ENCODE peak calls at places on chromosomes 7 and 10, in five cellular contexts. W is HCT116, F is cardiac muscle cell, X is A549, L is progenitor cell of endocrine pancreas. C is an unnamed sample.

GRCh38 chr10:69014171-69014570 is 25.6 kb downstream of the KIFBP start:
- DNase-seq in W (no peak), F (no peak), X (no peak), L (no peak), C (no peak)

GRCh38 chr7:73668103-73668937 is 689 bp downstream of the VPS37D start:
- DNase-seq in W (no peak), F (peak), X (peak), L (no peak), C (no peak)

GRCh38 chr7:138716889-138717288 is 15.7 kb upstream of the SVOPL start:
- DNase-seq in W (no peak), F (no peak), X (no peak), L (no peak), C (no peak)

GRCh38 chr7:13920053-13920697 is 69.3 kb downstream of the ETV1 start:
- DNase-seq in W (peak), F (peak), X (peak), L (peak), C (peak)

GRCh38 chr10:75104842-75105241 is 6.6 kb upstream of the SAMD8 start:
- DNase-seq in W (no peak), F (no peak), X (no peak), L (no peak), C (no peak)

GRCh38 chr10:103991393-103992128 is 24.6 kb downstream of the SLK start:
- DNase-seq in W (no peak), F (no peak), X (no peak), L (no peak), C (no peak)

GRCh38 chr10:32795598-32796183 is 162.3 kb downstream of the ITGB1 start:
- DNase-seq in W (peak), F (peak), X (peak), L (no peak), C (no peak)

GRCh38 chr10:59688921-59689351 is 20.7 kb downstream of the SLC16A9 start:
- DNase-seq in W (no peak), F (no peak), X (no peak), L (no peak), C (peak)

GRCh38 chr7:150903627-150904026 is 51.3 kb downstream of the AOC1 start:
- DNase-seq in W (no peak), F (no peak), X (peak), L (no peak), C (peak)

GRCh38 chr7:82542665-82543064 is 99.1 kb upstream of the CACNA2D1 start:
- DNase-seq in W (no peak), F (no peak), X (no peak), L (no peak), C (no peak)

GRCh38 chr7:69599211-69599878 is 1.1 kb downstream of the AUTS2 start:
- DNase-seq in W (no peak), F (peak), X (peak), L (peak), C (no peak)

GRCh38 chr7:100584677-100585510 is 1.0 kb downstream of the LRCH4 start:
- DNase-seq in W (no peak), F (peak), X (peak), L (peak), C (peak)

GRCh38 chr10:89475567-89475966 is 59.8 kb downstream of the SLC16A12 start:
- DNase-seq in W (no peak), F (no peak), X (no peak), L (no peak), C (no peak)

GRCh38 chr10:371515-371914 is 236.3 kb downstream of the ZMYND11 start:
- DNase-seq in W (no peak), F (no peak), X (no peak), L (no peak), C (no peak)

GRCh38 chr10:57142925-57143576 is 782.0 kb upstream of the ZWINT start:
- DNase-seq in W (no peak), F (peak), X (no peak), L (no peak), C (no peak)

GRCh38 chr10:48496105-48496830 is 108.6 kb downstream of the ARHGAP22 start:
- DNase-seq in W (no peak), F (no peak), X (no peak), L (no peak), C (no peak)

GRCh38 chr7:121609208-121609607 is 213.1 kb upstream of the FAM3C start:
- DNase-seq in W (no peak), F (no peak), X (no peak), L (no peak), C (no peak)

GRCh38 chr7:55004579-55004978 is 14.2 kb upstream of the EGFR start:
- DNase-seq in W (no peak), F (no peak), X (no peak), L (no peak), C (no peak)

GRCh38 chr10:14952851-14953451 is 945 bp downstream of the DCLRE1C start:
- DNase-seq in W (no peak), F (no peak), X (no peak), L (no peak), C (no peak)

GRCh38 chr10:64011871-64012714 is 490.9 kb downstream of the REEP3 start:
- DNase-seq in W (no peak), F (no peak), X (no peak), L (no peak), C (no peak)

GRCh38 chr10:70604106-70604505 is 1.6 kb upstream of the PRF1 start:
- DNase-seq in W (no peak), F (no peak), X (no peak), L (no peak), C (no peak)

GRCh38 chr10:77251297-77252013 is 386.2 kb downstream of the KCNMA1 start:
- DNase-seq in W (peak), F (peak), X (peak), L (no peak), C (peak)

GRCh38 chr10:79146611-79147130 is 77.9 kb downstream of the ZMIZ1 start:
- DNase-seq in W (no peak), F (no peak), X (no peak), L (no peak), C (no peak)

GRCh38 chr7:108181073-108181985 is 51.2 kb upstream of the LAMB4 start:
- DNase-seq in W (peak), F (peak), X (peak), L (no peak), C (peak)

GRCh38 chr7:26280097-26280496 is 11.6 kb upstream of the SNX10 start:
- DNase-seq in W (no peak), F (no peak), X (no peak), L (no peak), C (no peak)

GRCh38 chr7:101094791-101095375 is 9.6 kb downstream of the TRIM56 start:
- DNase-seq in W (no peak), F (peak), X (peak), L (peak), C (no peak)

GRCh38 chr10:6228010-6228511 is 25.3 kb downstream of the PFKFB3 start:
- DNase-seq in W (no peak), F (no peak), X (no peak), L (no peak), C (no peak)

GRCh38 chr10:111430070-111430469 is 353.2 kb downstream of the ADRA2A start:
- DNase-seq in W (no peak), F (no peak), X (no peak), L (no peak), C (no peak)

GRCh38 chr10:101223274-101224059 is 5.8 kb downstream of the LBX1 start:
- DNase-seq in W (no peak), F (no peak), X (no peak), L (no peak), C (no peak)

GRCh38 chr7:142812437-142813215 is 41.9 kb downstream of the PRSS2 start:
- DNase-seq in W (no peak), F (no peak), X (no peak), L (no peak), C (peak)

GRCh38 chr10:97540669-97541500 is 31.7 kb upstream of the ANKRD2 start:
- DNase-seq in W (no peak), F (no peak), X (no peak), L (no peak), C (no peak)

GRCh38 chr7:41870505-41871138 is 167.7 kb upstream of the INHBA start:
- DNase-seq in W (no peak), F (no peak), X (no peak), L (no peak), C (no peak)

GRCh38 chr7:91832493-91833045 is 47.9 kb downstream of the MTERF1 start:
- DNase-seq in W (no peak), F (no peak), X (no peak), L (no peak), C (no peak)

GRCh38 chr10:133464582-133465031 is 10.9 kb downstream of the SCART1 start:
- DNase-seq in W (no peak), F (no peak), X (no peak), L (no peak), C (no peak)

GRCh38 chr7:36287371-36288241 is 102.1 kb upstream of the ANLN start:
- DNase-seq in W (no peak), F (no peak), X (peak), L (no peak), C (peak)

GRCh38 chr7:29063872-29064271 is 82.5 kb downstream of the CPVL start:
- DNase-seq in W (no peak), F (no peak), X (no peak), L (no peak), C (no peak)

GRCh38 chr7:29063231-29063630 is 83.1 kb downstream of the CPVL start:
- DNase-seq in W (no peak), F (no peak), X (no peak), L (no peak), C (no peak)

GRCh38 chr7:29071203-29071804 is 75.0 kb downstream of the CPVL start:
- DNase-seq in W (no peak), F (no peak), X (no peak), L (no peak), C (no peak)

DNA sequence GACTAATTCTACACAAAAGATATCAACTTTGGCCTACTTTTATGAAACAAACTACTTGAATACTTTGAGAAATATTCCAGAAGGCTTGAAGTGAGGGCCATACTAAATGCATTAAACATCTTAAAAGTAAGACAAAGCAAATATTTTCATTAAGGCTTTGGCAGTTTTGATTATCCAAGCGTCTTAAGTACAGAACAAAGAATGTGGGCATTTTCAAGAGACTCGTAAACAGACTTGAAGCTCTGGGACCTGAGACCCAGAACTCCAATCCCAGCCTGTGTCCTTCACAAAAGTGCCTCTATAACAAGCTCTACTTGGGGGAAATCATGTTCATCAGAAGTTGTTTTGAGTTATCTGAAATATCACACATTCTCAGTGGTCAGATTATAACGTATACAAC is 80.9 kb downstream of the CPVL start:
- DNase-seq in W (no peak), F (no peak), X (no peak), L (no peak), C (no peak)
- TF ChIP-seq CTCF in W (no peak), F (no peak), X (no peak), L (no peak), C (no peak)

DNA sequence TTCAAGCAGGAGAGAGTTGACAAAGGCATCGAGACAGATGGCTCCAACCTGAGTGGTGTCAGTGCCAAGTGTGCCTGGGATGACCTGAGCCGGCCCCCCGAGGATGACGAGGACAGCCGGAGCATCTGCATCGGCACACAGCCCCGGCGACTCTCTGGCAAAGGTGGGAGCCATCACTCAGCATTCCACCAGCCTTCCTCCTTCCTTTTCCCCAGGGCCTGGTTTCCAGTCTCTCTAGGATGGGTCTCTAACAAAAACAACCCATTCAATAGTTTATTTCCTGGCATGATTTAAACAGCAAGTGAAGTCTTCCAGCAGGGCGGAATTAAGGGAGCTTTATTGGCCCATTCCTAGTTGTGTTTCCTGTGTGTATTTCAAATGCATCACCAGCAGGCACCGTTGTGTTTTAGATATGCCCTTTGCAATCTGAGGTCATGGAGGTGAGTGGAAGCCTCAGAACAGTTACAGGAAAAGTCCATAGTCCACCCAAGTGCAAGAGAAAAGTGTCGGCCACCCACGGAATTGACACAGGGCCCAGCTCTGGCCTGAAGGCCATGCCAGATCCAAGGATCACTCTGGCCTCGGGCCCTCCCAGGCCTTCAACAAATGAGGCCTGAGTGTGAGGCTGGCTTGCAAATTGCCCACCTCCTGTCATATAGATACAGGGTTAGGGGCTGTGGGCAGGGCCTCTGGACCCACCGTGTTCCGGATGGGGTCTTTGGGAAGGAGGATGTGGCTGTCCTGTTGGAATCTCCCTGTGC is 47.0 kb upstream of the TRIM8 start:
- DNase-seq in W (no peak), F (no peak), X (no peak), L (no peak), C (no peak)
- TF ChIP-seq CTCF in W (no peak), F (no peak), X (no peak), L (no peak), C (no peak)

GRCh38 chr10:42960491-42961155 is 116.2 kb upstream of the RET start:
- DNase-seq in W (peak), F (no peak), X (peak), L (no peak), C (peak)
- TF ChIP-seq CTCF in W (no peak), F (no peak), X (no peak), L (no peak), C (no peak)

DNA sequence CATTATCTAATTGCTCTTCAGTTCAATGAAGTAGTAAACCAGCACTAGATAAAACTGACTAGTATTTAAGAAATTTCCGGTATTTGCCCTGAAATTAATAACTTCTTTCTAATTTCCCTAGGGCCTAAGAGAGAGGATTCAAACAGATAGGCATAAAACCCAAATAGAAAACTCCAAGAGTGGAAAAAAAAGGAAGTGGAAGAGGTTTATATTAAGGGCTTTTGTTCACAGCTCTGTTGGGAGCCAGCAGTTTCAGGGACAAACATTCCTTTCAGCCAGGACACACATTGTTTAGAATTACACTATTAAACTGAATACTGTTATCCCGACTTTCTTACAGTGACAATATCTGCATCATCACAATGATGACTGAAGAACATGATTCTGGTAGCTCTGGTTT is 3.6 kb downstream of the ODAD2 start:
- DNase-seq in W (no peak), F (no peak), X (no peak), L (no peak), C (no peak)
- TF ChIP-seq CTCF in W (no peak), F (no peak), X (no peak), L (no peak), C (no peak)

GRCh38 chr10:125003901-125004467 is 62.1 kb downstream of the ZRANB1 start:
- DNase-seq in W (no peak), F (no peak), X (no peak), L (no peak), C (no peak)

GRCh38 chr10:125006188-125006680 is 64.3 kb downstream of the ZRANB1 start:
- DNase-seq in W (no peak), F (no peak), X (no peak), L (no peak), C (no peak)

GRCh38 chr10:125004571-125005311 is 62.8 kb downstream of the ZRANB1 start:
- DNase-seq in W (no peak), F (no peak), X (no peak), L (no peak), C (no peak)

GRCh38 chr10:125006921-125007391 is 65.0 kb downstream of the ZRANB1 start:
- DNase-seq in W (no peak), F (no peak), X (no peak), L (no peak), C (no peak)

DNA sequence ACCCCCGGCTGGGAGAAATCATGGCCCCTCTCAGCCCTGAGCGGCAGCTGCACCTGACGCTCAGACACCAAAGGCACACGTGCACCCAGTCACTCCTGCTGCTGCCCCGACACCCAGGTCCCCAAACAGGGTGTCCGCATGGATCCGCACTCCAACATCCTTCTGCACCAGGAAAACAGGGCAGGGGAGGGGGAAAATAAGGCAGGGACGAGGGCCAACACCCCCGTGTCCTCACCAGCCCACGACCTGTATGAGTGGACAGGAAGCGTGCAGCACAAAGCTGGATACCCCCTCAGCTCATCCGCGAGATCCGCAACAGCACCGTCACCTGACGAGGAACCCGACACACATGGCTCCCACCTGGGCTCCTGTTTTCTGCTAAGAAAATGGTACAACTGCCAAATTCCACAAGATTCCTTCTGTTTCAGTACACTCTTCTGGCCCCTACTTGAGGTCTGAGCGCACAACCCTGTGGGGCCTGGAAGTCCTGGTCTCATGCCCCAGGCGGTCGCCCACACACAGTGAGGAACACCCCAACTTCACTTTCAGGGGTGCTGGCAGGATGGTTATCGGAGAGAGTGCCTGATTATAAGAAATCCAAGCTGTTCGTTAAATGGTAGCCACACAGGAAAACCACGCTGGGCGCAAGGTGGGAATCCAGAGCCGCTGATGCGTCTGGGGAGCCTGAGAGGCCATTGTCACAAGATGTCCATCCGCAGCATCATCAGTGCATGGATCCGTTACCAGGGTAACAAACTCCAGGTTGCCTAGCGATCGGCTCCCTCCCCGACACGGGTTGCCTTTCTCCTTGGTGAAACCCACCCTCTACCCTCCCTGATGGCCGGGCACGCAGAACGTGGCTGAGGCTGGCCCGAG is 63.6 kb downstream of the ZRANB1 start:
- DNase-seq in W (no peak), F (no peak), X (no peak), L (no peak), C (no peak)
- TF ChIP-seq CTCF in W (no peak), F (no peak), X (no peak), L (no peak), C (no peak)

GRCh38 chr7:133645870-133646492 is 393.1 kb downstream of the EXOC4 start:
- DNase-seq in W (no peak), F (no peak), X (no peak), L (no peak), C (no peak)

GRCh38 chr7:133642907-133643306 is 390.0 kb downstream of the EXOC4 start:
- DNase-seq in W (no peak), F (no peak), X (no peak), L (no peak), C (no peak)

GRCh38 chr7:133638835-133639234 is 386.0 kb downstream of the EXOC4 start:
- DNase-seq in W (no peak), F (no peak), X (no peak), L (no peak), C (no peak)

GRCh38 chr7:133646493-133647154 is 393.7 kb downstream of the EXOC4 start:
- DNase-seq in W (no peak), F (no peak), X (no peak), L (no peak), C (no peak)

DNA sequence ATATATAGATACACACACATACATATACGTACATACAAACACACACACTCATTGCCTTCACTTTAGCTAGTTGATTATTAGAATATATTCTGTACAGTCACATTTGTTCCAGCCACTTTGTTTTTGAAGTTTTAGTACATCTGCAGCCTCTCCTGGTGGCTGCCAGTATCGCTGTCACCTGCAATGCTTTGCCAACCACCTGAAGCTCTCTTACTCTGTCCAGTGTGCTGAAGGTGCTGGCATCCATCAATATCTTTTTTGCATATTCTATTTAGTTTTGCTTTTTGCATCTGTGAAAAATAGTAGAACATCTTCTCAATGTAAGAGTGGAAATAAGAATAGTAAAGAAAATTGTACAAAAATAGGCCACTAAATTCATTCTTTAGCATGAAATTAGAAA is 388.6 kb downstream of the EXOC4 start:
- DNase-seq in W (no peak), F (no peak), X (no peak), L (no peak), C (no peak)
- TF ChIP-seq CTCF in W (no peak), F (no peak), X (no peak), L (peak), C (no peak)

GRCh38 chr7:87218941-87219544 is 489 bp downstream of the TMEM243 start:
- DNase-seq in W (no peak), F (peak), X (peak), L (no peak), C (peak)
- TF ChIP-seq CTCF in W (no peak), F (peak), X (no peak), L (peak), C (no peak)

GRCh38 chr7:115476666-115477065 is 553.9 kb downstream of the TFEC start:
- DNase-seq in W (no peak), F (peak), X (no peak), L (no peak), C (no peak)

GRCh38 chr7:115477193-115477651 is 553.3 kb downstream of the TFEC start:
- DNase-seq in W (no peak), F (peak), X (no peak), L (peak), C (no peak)

GRCh38 chr7:115478426-115478825 is 552.1 kb downstream of the TFEC start:
- DNase-seq in W (no peak), F (no peak), X (no peak), L (no peak), C (no peak)

GRCh38 chr7:115475206-115475605 is 553.3 kb downstream of the MDFIC start:
- DNase-seq in W (no peak), F (no peak), X (no peak), L (no peak), C (no peak)

GRCh38 chr7:115475774-115476407 is 554.0 kb downstream of the MDFIC start:
- DNase-seq in W (no peak), F (peak), X (no peak), L (no peak), C (no peak)
- TF ChIP-seq CTCF in W (no peak), F (peak), X (no peak), L (peak), C (no peak)

GRCh38 chr7:140661124-140661523 is 11.6 kb upstream of the ADCK2 start:
- DNase-seq in W (no peak), F (no peak), X (peak), L (no peak), C (no peak)
- TF ChIP-seq CTCF in W (no peak), F (peak), X (no peak), L (no peak), C (no peak)